ENCODE peak calls at places on chromosomes 4 and X, in five cellular contexts. I is stimulated activated CD8-positive, alpha-beta memory T cell treated with anti-CD3 and anti-CD28 coated beads, Interleukin-15, amount 100 ng/mL, for 4 hours; C is cardiac muscle cell; O is NCI-H187 treated with DMSO at 0.1 percent for 48 hours; R is Ammon's horn. W is an unnamed sample.

GRCh38 chrX:118554511-118554910 is 58.9 kb downstream of the DOCK11 start:
- DNase-seq in I (no peak), C (no peak), O (no peak), R (no peak), W (no peak)

GRCh38 chrX:85619962-85620361 is 240.5 kb upstream of the POF1B start:
- DNase-seq in I (no peak), C (no peak), O (no peak), R (no peak), W (no peak)

GRCh38 chrX:42462917-42463316 is 315.0 kb downstream of the PPP1R2C start:
- DNase-seq in I (no peak), C (no peak), O (no peak), R (no peak), W (no peak)

GRCh38 chr4:8540072-8540471 is 40.1 kb upstream of the GPR78 start:
- DNase-seq in I (no peak), C (no peak), O (no peak), R (peak), W (no peak)

GRCh38 chr4:101127176-101127790 is 220.0 kb downstream of the PPP3CA start:
- DNase-seq in I (no peak), C (no peak), O (no peak), R (no peak), W (no peak)

GRCh38 chr4:7192252-7193039 is at the start of gene SORCS2:
- DNase-seq in I (peak), C (peak), O (no peak), R (peak), W (no peak)

GRCh38 chr4:57405359-57405758 is 295.2 kb upstream of the IGFBP7 start:
- DNase-seq in I (no peak), C (no peak), O (no peak), R (no peak), W (no peak)

GRCh38 chrX:10512258-10512657 is 108.1 kb downstream of the MID1 start:
- DNase-seq in I (no peak), C (no peak), O (no peak), R (no peak), W (no peak)

GRCh38 chrX:53356186-53356585 is 66.3 kb downstream of the SMC1A start:
- DNase-seq in I (no peak), C (no peak), O (no peak), R (no peak), W (no peak)

GRCh38 chrX:19627081-19627480 is 111.8 kb upstream of the MAP3K15 start:
- DNase-seq in I (no peak), C (no peak), O (no peak), R (peak), W (no peak)

GRCh38 chr4:32697281-32697814 is 1977.2 kb downstream of the PCDH7 start:
- DNase-seq in I (no peak), C (no peak), O (no peak), R (no peak), W (no peak)

GRCh38 chr4:172785623-172786022 is 383.0 kb upstream of the GALNT7 start:
- DNase-seq in I (no peak), C (no peak), O (no peak), R (no peak), W (no peak)

GRCh38 chr4:73852771-73853170 is 325 bp upstream of the PF4V1 start:
- DNase-seq in I (no peak), C (no peak), O (no peak), R (no peak), W (no peak)

GRCh38 chrX:56763556-56764152 is 34.6 kb downstream of the NBDY start:
- DNase-seq in I (peak), C (no peak), O (no peak), R (peak), W (no peak)